ENCODE peak calls at places on chromosome 17, in six cellular contexts. F is MM.1S; R is left ventricle myocardium superior; X is HFFc6; S is esophagus muscularis mucosa; H is stimulated activated CD8-positive, alpha-beta memory T cell treated with anti-CD3 and anti-CD28 coated beads, Interleukin-7, amount 100 ng/mL, for 4 hours. N is an unnamed sample.

GRCh38 chr17:62614142-62614541 is 13.3 kb upstream of the MRC2 start:
- DNase-seq in F (no peak), R (no peak), X (peak), S (no peak), H (no peak), N (no peak)

GRCh38 chr17:78748048-78748729 is 33.9 kb downstream of the CYTH1 start:
- DNase-seq in F (peak), R (no peak), X (no peak), S (no peak), H (no peak), N (no peak)

GRCh38 chr17:2058521-2059124 is 3.7 kb downstream of the HIC1 start:
- DNase-seq in F (peak), R (peak), X (peak), S (peak), H (peak), N (peak)

GRCh38 chr17:47802341-47803022 is 19.1 kb downstream of the OSBPL7 start:
- DNase-seq in F (peak), R (no peak), X (peak), S (no peak), H (peak), N (peak)

GRCh38 chr17:37261286-37261685 is 114.5 kb upstream of the C17orf78 start:
- DNase-seq in F (no peak), R (no peak), X (no peak), S (no peak), H (no peak), N (no peak)

GRCh38 chr17:56130030-56130429 is 23.2 kb upstream of the ANKFN1 start:
- DNase-seq in F (no peak), R (no peak), X (no peak), S (no peak), H (no peak), N (no peak)

GRCh38 chr17:47862621-47863440 is 11.9 kb upstream of the SP6 start:
- DNase-seq in F (no peak), R (no peak), X (peak), S (no peak), H (no peak), N (no peak)

GRCh38 chr17:44976198-44976597 is 8.1 kb upstream of the C1QL1 start:
- DNase-seq in F (no peak), R (no peak), X (no peak), S (no peak), H (no peak), N (no peak)

GRCh38 chr17:79831367-79832210 is 7.7 kb downstream of the CBX4 start:
- DNase-seq in F (no peak), R (peak), X (no peak), S (no peak), H (no peak), N (peak)

GRCh38 chr17:1725642-1726511 is 1.4 kb downstream of the WDR81 start:
- DNase-seq in F (no peak), R (no peak), X (no peak), S (no peak), H (no peak), N (no peak)

GRCh38 chr17:52027620-52028019 is 130.9 kb downstream of the CA10 start:
- DNase-seq in F (no peak), R (no peak), X (peak), S (no peak), H (no peak), N (no peak)

GRCh38 chr17:75241143-75241430 is 20.3 kb downstream of the GGA3 start:
- DNase-seq in F (no peak), R (no peak), X (no peak), S (no peak), H (no peak), N (no peak)